ENCODE peak calls at places on chromosomes 3 and 15, in seven cellular contexts. E, F, L, A, T, Y and B are unnamed samples. For H3K4me1, the result is how much of the 10 kb centered on the place peaks cover.

GRCh38 chr15:59232476-59232875 is 25.8 kb downstream of the LDHAL6B start:
- DNase-seq in E (no peak), F (no peak), L (no peak), A (no peak), T (peak), Y (no peak), B (no peak)

GRCh38 chr3:155425351-155425750 is 131.9 kb upstream of the STRIT1 start:
- DNase-seq in E (no peak), F (no peak), L (no peak), A (no peak), T (no peak), Y (no peak), B (no peak)

GRCh38 chr15:59999064-59999377 is 5.1 kb upstream of the FOXB1 start:
- DNase-seq in E (peak), F (no peak), L (peak), A (no peak), T (no peak), Y (no peak), B (peak)

GRCh38 chr3:133461291-133461690 is 61.4 kb downstream of the BFSP2 start:
- DNase-seq in E (no peak), F (peak), L (no peak), A (no peak), T (peak), Y (no peak), B (no peak)

GRCh38 chr3:5489536-5489935 is 302.0 kb downstream of the EDEM1 start:
- DNase-seq in E (no peak), F (no peak), L (no peak), A (no peak), T (no peak), Y (no peak), B (no peak)

GRCh38 chr15:31853370-31853769 is 176.9 kb upstream of the CHRNA7 start:
- DNase-seq in E (no peak), F (no peak), L (no peak), A (no peak), T (no peak), Y (no peak), B (no peak)

GRCh38 chr3:138862531-138862923 is 27.8 kb upstream of the PIK3CB start:
- DNase-seq in E (peak), F (peak), L (no peak), A (peak), T (no peak), Y (peak), B (no peak)

GRCh38 chr15:70569718-70570231 is 193.6 kb downstream of the UACA start:
- DNase-seq in E (no peak), F (peak), L (no peak), A (no peak), T (peak), Y (peak), B (no peak)

GRCh38 chr15:63256433-63256884 is 20.9 kb upstream of the APH1B start:
- DNase-seq in E (peak), F (peak), L (no peak), A (no peak), T (peak), Y (no peak), B (no peak)

GRCh38 chr3:142288032-142288638 is 62.8 kb upstream of the GK5 start:
- DNase-seq in E (peak), F (no peak), L (no peak), A (peak), T (no peak), Y (peak), B (no peak)

GRCh38 chr3:156837130-156837529 is 11.0 kb downstream of the LEKR1 start:
- DNase-seq in E (no peak), F (no peak), L (no peak), A (no peak), T (peak), Y (no peak), B (no peak)

GRCh38 chr3:52057806-52058099 is 1.4 kb upstream of the DUSP7 start:
- DNase-seq in E (no peak), F (no peak), L (no peak), A (no peak), T (no peak), Y (no peak), B (no peak)

GRCh38 chr3:64443553-64444331 is 218.5 kb upstream of the PRICKLE2 start:
- DNase-seq in E (no peak), F (peak), L (peak), A (no peak), T (no peak), Y (no peak), B (no peak)

GRCh38 chr3:171113716-171114115 is 87.2 kb upstream of the SLC2A2 start:
- DNase-seq in E (peak), F (no peak), L (peak), A (peak), T (no peak), Y (no peak), B (no peak)

GRCh38 chr3:13002398-13003124 is 70.7 kb downstream of the IQSEC1 start:
- DNase-seq in E (no peak), F (no peak), L (no peak), A (peak), T (no peak), Y (no peak), B (peak)

DNA sequence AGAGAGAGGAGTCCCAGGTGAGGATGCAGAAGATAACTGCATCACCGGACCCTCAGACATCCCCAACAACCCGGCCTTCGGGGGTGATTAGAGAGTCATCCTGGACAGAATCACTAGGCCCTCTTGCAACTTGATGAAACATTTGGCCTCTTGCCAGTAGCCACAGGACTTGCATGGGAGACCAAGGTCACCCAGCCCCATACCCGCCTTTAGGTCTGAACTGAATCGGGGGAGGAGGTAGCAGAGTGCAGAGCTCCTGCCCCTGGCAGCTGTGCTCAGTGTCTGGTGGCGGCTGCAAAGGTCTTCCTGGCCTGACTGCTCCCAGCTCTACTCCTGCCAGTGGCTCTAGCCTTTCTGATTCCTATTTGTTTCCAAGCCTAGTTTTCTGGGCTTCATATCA is 12.4 kb downstream of the PIF1 start:
- DNase-seq in E (no peak), F (peak), L (peak), A (no peak), T (peak), Y (no peak), B (no peak)
- H3K4me1 ChIP-seq in E (under half), F (under half), L (under half), A (under half), T (under half), Y (under half), B (under half)

DNA sequence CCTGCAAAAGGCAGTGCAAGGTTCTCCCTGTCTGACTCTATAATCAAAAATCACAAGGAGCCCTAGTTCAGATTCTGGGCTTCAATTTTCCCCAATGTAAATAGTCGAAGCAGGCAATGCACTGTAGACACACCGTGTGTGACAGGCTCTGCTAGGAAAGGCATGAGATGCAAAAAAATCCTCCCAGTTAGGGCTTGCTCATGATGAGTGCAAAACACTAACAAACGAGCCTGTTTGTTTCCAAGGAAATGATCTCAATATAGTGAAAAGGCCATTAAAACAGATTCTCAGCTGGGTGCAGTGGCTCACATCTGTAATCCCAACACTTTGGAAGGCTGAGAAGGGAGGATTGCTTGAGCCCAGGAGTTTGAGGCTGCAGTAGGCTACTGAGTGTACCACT is 55.7 kb downstream of the UMPS start:
- DNase-seq in E (no peak), F (no peak), L (no peak), A (no peak), T (no peak), Y (no peak), B (no peak)
- TF ChIP-seq CTCF in E (no peak), F (no peak), L (no peak), A (no peak), T (no peak), Y (no peak), B (no peak)

GRCh38 chr3:183472155-183472554 is 43.7 kb upstream of the MCF2L2 start:
- DNase-seq in E (no peak), F (no peak), L (no peak), A (no peak), T (no peak), Y (no peak), B (no peak)
- TF ChIP-seq EZH2phosphoT487 in E (no peak), F (no peak), L (no peak), A (no peak), T (no peak), Y (no peak), B (no peak)

DNA sequence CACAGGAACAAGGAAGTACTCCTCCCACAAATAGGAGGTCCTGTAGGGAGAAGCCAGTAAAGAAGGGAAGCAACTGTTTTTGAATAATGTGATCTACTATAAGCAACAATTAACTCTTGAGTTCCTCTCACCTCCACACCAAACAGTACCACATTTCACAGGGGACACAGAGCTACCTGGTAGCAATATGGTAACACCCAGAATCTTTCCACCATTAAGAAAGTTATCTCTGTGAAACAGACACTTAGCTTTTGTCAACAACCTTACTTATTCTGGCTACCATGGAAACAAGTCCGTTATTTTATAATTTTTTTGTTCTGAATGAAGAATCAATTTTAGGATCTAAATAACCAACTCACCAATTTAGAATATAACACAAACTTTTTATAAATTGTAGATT is 49.5 kb downstream of the TBL1XR1 start:
- DNase-seq in E (no peak), F (no peak), L (no peak), A (no peak), T (no peak), Y (no peak), B (no peak)
- H3K4me1 ChIP-seq in E (under half), F (under half), L (under half), A (half or more), T (under half), Y (under half), B (half or more)

DNA sequence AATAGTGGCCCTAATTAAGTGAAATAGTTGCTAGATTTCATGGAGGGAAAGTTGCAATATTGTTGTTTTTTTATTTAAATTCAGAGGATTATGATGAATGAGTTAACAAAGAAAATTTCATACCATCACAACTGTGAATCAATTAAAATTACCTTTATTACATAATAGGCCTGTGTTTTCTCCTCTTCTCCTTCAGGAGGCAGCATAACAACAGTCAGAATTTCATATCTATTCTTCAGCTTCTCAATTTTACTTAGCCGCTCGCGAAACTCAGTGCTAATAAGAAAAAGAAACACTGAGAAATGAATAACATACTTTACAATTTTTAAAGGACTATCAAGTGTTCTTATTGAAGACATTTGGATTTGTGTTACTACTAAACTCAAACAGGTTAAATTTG is 29.4 kb downstream of the TTC14 start:
- DNase-seq in E (no peak), F (no peak), L (no peak), A (no peak), T (no peak), Y (no peak), B (no peak)
- TF ChIP-seq CTCF in E (peak), F (no peak), L (peak), A (peak), T (peak), Y (peak), B (peak)

DNA sequence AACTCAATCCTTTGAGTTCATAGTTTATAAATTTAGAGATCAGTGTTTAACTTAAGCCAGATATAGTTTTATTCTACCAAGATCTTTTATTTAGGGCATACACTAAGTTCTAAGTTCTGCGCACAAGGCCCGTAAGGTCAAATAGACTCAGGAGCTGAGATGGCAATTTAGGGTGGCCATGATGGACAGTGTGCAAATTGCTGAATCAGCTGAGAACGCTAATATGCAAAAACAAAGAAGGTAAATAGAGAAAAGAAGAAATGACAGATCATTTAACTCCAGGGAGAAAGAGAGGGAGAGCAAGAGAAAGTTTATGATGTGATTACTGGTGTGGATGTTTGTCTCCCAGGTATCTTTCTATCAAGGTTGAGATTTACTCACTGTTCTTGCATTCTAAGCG is 678.5 kb downstream of the OTOL1 start:
- DNase-seq in E (no peak), F (no peak), L (no peak), A (no peak), T (no peak), Y (no peak), B (no peak)
- TF ChIP-seq EZH2phosphoT487 in E (no peak), F (no peak), L (no peak), A (no peak), T (no peak), Y (no peak), B (no peak)